ENCODE peak calls at places on chromosome 15, in nine cellular contexts. K is psoas muscle; J is pancreas; N is fibroblast of the aortic adventitia; E is progenitor cell of endocrine pancreas; W is C1 segment of cervical spinal cord; B is activated T-helper 1 cell treated with anti-CD3 and anti-CD28 coated beads, Interleukin-12 subunit alpha, Interleukin-12 subunit beta, Interleukin-2, Interleukin-4 antibody, amounts not matched to agents 30 ng/mL and 10 ng/mL and 1 ng/mL, durations not matched to agents 14 hours and 24 hours and 36 hours; M is breast epithelium; V is fibroblast of lung. I is an unnamed sample.

GRCh38 chr15:33083232-33084006 is 111.1 kb downstream of the FMN1 start:
- DNase-seq in B (no peak), J (no peak), K (no peak), V (peak), M (no peak), E (no peak), N (no peak), W (no peak), I (no peak)

GRCh38 chr15:90300988-90301715 is 35.7 kb downstream of the NGRN start:
- DNase-seq in K (peak), V (peak), M (no peak), W (peak), E (peak), B (peak), J (no peak), N (peak), I (peak)

GRCh38 chr15:48800811-48801460 is 9.9 kb downstream of the CEP152 start:
- DNase-seq in B (no peak), M (no peak), N (peak), E (no peak), V (peak), K (no peak), W (no peak), J (no peak), I (peak)

GRCh38 chr15:26087881-26088280 is 224.8 kb upstream of the ATP10A start:
- DNase-seq in B (no peak), M (no peak), J (no peak), K (no peak), N (no peak), V (peak), W (no peak), E (no peak), I (no peak)

GRCh38 chr15:45230246-45230965 is 21.6 kb upstream of the SLC28A2 start:
- DNase-seq in M (no peak), W (no peak), K (no peak), B (no peak), E (no peak), V (no peak), J (no peak), N (no peak), I (no peak)

GRCh38 chr15:43134157-43134637 is 811 bp downstream of the TMEM62 start:
- DNase-seq in B (no peak), K (no peak), N (no peak), E (no peak), M (no peak), W (peak), J (no peak), V (no peak), I (no peak)

GRCh38 chr15:89002830-89003229 is 85.4 kb upstream of the ABHD2 start:
- DNase-seq in K (no peak), E (no peak), M (no peak), N (no peak), V (no peak), J (no peak), B (no peak), W (no peak), I (no peak)

GRCh38 chr15:31433574-31433973 is 106.9 kb downstream of the KLF13 start:
- DNase-seq in J (no peak), V (no peak), K (no peak), E (no peak), N (no peak), B (no peak), M (no peak), W (no peak), I (no peak)

GRCh38 chr15:58444658-58445332 is 13.0 kb downstream of the LIPC start:
- DNase-seq in K (no peak), J (no peak), W (no peak), M (no peak), E (no peak), V (no peak), N (no peak), B (no peak), I (peak)

GRCh38 chr15:91849749-91850161 is 3.8 kb upstream of the SLCO3A1 start:
- DNase-seq in E (no peak), W (no peak), J (no peak), M (no peak), K (no peak), V (peak), B (no peak), N (peak), I (peak)

GRCh38 chr15:68431792-68432401 is at the start of gene ITGA11:
- DNase-seq in J (peak), M (peak), V (peak), K (peak), W (no peak), B (no peak), E (peak), N (peak), I (peak)

GRCh38 chr15:50907866-50908208 is 646 bp upstream of the AP4E1 start:
- DNase-seq in N (peak), E (peak), M (no peak), K (no peak), V (peak), B (peak), W (peak), J (no peak), I (peak)

GRCh38 chr15:73865904-73866303 is 7.5 kb upstream of the TBC1D21 start:
- DNase-seq in M (no peak), W (no peak), E (no peak), V (no peak), B (no peak), N (no peak), K (no peak), J (no peak), I (no peak)

GRCh38 chr15:98801234-98801561 is 152.9 kb downstream of the IGF1R start:
- DNase-seq in E (no peak), W (peak), V (no peak), M (no peak), N (no peak), B (no peak), J (no peak), K (no peak), I (no peak)

GRCh38 chr15:58981808-58982475 is 5.5 kb upstream of the RNF111 start:
- DNase-seq in W (no peak), K (no peak), V (no peak), M (no peak), J (no peak), N (no peak), E (no peak), B (no peak), I (no peak)

GRCh38 chr15:98342911-98343310 is 305.4 kb upstream of the IGF1R start:
- DNase-seq in K (no peak), B (no peak), V (no peak), W (no peak), M (no peak), J (no peak), E (no peak), N (no peak), I (no peak)

GRCh38 chr15:63836579-63836978 is 2.8 kb upstream of the HERC1 start:
- DNase-seq in M (no peak), N (peak), E (no peak), J (no peak), W (no peak), B (no peak), K (no peak), V (no peak), I (no peak)

GRCh38 chr15:74835312-74835823 is 7.6 kb downstream of the ULK3 start:
- DNase-seq in M (no peak), N (peak), J (peak), W (peak), E (peak), V (peak), K (peak), B (peak), I (peak)

GRCh38 chr15:44780608-44781007 is 44.3 kb downstream of the TRIM69 start:
- DNase-seq in K (no peak), B (no peak), E (no peak), N (no peak), V (no peak), J (no peak), W (no peak), M (no peak), I (no peak)

GRCh38 chr15:66824374-66824773 is 122.3 kb downstream of the SMAD6 start:
- DNase-seq in E (no peak), N (no peak), M (no peak), J (no peak), W (no peak), V (no peak), B (no peak), K (no peak), I (no peak)

GRCh38 chr15:97026781-97027180 is 696.3 kb downstream of the NR2F2 start:
- DNase-seq in V (peak), E (no peak), N (no peak), B (no peak), K (no peak), M (no peak), J (no peak), W (no peak), I (no peak)

GRCh38 chr15:91268510-91268909 is 168.5 kb downstream of the SV2B start:
- DNase-seq in K (no peak), N (no peak), E (no peak), J (no peak), W (no peak), M (no peak), B (no peak), V (no peak), I (no peak)

GRCh38 chr15:90564109-90564508 is 34.4 kb downstream of the CRTC3 start:
- DNase-seq in B (no peak), V (no peak), M (no peak), K (no peak), N (no peak), W (no peak), E (no peak), J (no peak), I (no peak)

GRCh38 chr15:79091204-79091867 is 756 bp upstream of the RASGRF1 start:
- DNase-seq in W (peak), M (no peak), E (no peak), B (no peak), V (peak), N (no peak), J (no peak), K (no peak), I (peak)

GRCh38 chr15:74326759-74327158 is 40.7 kb downstream of the CYP11A1 start:
- DNase-seq in V (no peak), M (no peak), W (no peak), B (no peak), K (no peak), J (no peak), N (no peak), E (no peak), I (no peak)

GRCh38 chr15:69328739-69329138 is 30.0 kb downstream of the PAQR5 start:
- DNase-seq in N (no peak), W (no peak), B (no peak), J (no peak), V (no peak), M (no peak), E (no peak), K (no peak), I (no peak)

GRCh38 chr15:72368895-72369294 is 6.9 kb downstream of the HEXA start:
- DNase-seq in W (no peak), M (peak), K (peak), B (no peak), E (no peak), N (no peak), V (no peak), J (no peak), I (no peak)

GRCh38 chr15:63362196-63362595 is 19.4 kb downstream of the CA12 start:
- DNase-seq in M (no peak), E (no peak), N (peak), J (peak), V (peak), B (no peak), W (no peak), K (no peak), I (no peak)

GRCh38 chr15:82043130-82043673 is 2.6 kb downstream of the MEX3B start:
- DNase-seq in N (no peak), M (no peak), W (peak), E (no peak), K (no peak), B (no peak), J (no peak), V (peak), I (no peak)

GRCh38 chr15:32838820-32839219 is 121.0 kb downstream of the GREM1 start:
- DNase-seq in W (no peak), J (peak), V (peak), B (no peak), M (no peak), K (peak), E (no peak), N (peak), I (peak)

GRCh38 chr15:91099616-91100560 is at the start of gene SV2B:
- DNase-seq in J (peak), N (peak), K (peak), E (peak), B (peak), W (peak), V (peak), M (no peak), I (peak)

GRCh38 chr15:48554112-48554511 is 91.4 kb downstream of the FBN1 start:
- DNase-seq in V (no peak), B (no peak), N (no peak), K (no peak), J (no peak), M (no peak), E (no peak), W (no peak), I (no peak)

GRCh38 chr15:79208179-79208578 is 74.3 kb upstream of the ANKRD34C start:
- DNase-seq in W (no peak), E (no peak), K (no peak), B (no peak), J (no peak), N (no peak), V (no peak), M (no peak), I (no peak)